ENCODE peak calls at places on chromosomes 16 and 17, in five cellular contexts. P is fibroblast of lung, K is neural progenitor cell, A is keratinocyte, R is GM23248. F is an unnamed sample.

GRCh38 chr16:70778901-70779309 is 22.1 kb downstream of the VAC14 start:
- DNase-seq in P (peak; percentile 95), K (peak; percentile 92), A (peak; percentile 73), R (peak; percentile 90), F (peak; percentile 72)

GRCh38 chr17:29844339-29845048 is 85.5 kb downstream of the SSH2 start:
- DNase-seq in P (peak; percentile 31), K (peak; percentile 27), A (no peak), R (peak; percentile 4), F (no peak)

GRCh38 chr16:81543571-81543970 is 99.0 kb downstream of the CMIP start:
- DNase-seq in P (no peak), K (no peak), A (no peak), R (peak; percentile 33), F (no peak)

GRCh38 chr16:16778322-16778721 is 399.4 kb downstream of the NPIPA7 start:
- DNase-seq in P (no peak), K (no peak), A (no peak), R (no peak), F (no peak)

GRCh38 chr16:879986-880385 is 79.5 kb upstream of the GNG13 start:
- DNase-seq in P (no peak), K (no peak), A (no peak), R (no peak), F (no peak)

GRCh38 chr17:17053446-17054379 is 11.5 kb downstream of the MPRIP start:
- DNase-seq in P (no peak), K (no peak), A (no peak), R (no peak), F (no peak)

GRCh38 chr17:82876602-82877391 is 37.0 kb upstream of the ZNF750 start:
- DNase-seq in P (peak; percentile 83), K (peak; percentile 71), A (peak; percentile 33), R (peak; percentile 93), F (peak; percentile 55)

GRCh38 chr16:22397459-22397858 is 23.0 kb upstream of the CDR2 start:
- DNase-seq in P (peak; percentile 98), K (no peak), A (no peak), R (peak; percentile 93), F (peak; percentile 62)

GRCh38 chr16:12901597-12902436 is at the start of gene SHISA9:
- DNase-seq in P (no peak), K (peak; percentile 85), A (no peak), R (peak; percentile 41), F (no peak)

GRCh38 chr17:83142619-83143018 is 63.2 kb downstream of the METRNL start:
- DNase-seq in P (no peak), K (no peak), A (no peak), R (no peak), F (no peak)

GRCh38 chr17:48998557-48999440 is 1.6 kb downstream of the IGF2BP1 start:
- DNase-seq in P (peak; percentile 59), K (peak; percentile 42), A (no peak), R (peak; percentile 13), F (no peak)

GRCh38 chr16:54374136-54374535 is 87.5 kb upstream of the IRX3 start:
- DNase-seq in P (peak; percentile 38), K (no peak), A (no peak), R (peak; percentile 56), F (no peak)

GRCh38 chr17:78379134-78379497 is 667 bp downstream of the PGS1 start:
- DNase-seq in P (peak; percentile 83), K (no peak), A (no peak), R (peak; percentile 95), F (peak; percentile 81)

GRCh38 chr16:22874394-22874793 is 60.4 kb downstream of the HS3ST2 start:
- DNase-seq in P (no peak), K (no peak), A (no peak), R (no peak), F (no peak)

GRCh38 chr17:4476512-4477070 is 22.1 kb upstream of the SPNS2 start:
- DNase-seq in P (no peak), K (peak; percentile 3), A (no peak), R (no peak), F (no peak)

GRCh38 chr16:87945351-87946042 is 5.7 kb upstream of the BANP start:
- DNase-seq in P (peak; percentile 83), K (peak; percentile 46), A (peak; percentile 25), R (peak; percentile 58), F (peak; percentile 93)

GRCh38 chr16:21092951-21093350 is 57.7 kb downstream of the DNAH3 start:
- DNase-seq in P (no peak), K (no peak), A (no peak), R (no peak), F (no peak)

GRCh38 chr17:20896153-20896649 is 146.6 kb downstream of the USP22 start:
- DNase-seq in P (no peak), K (no peak), A (no peak), R (peak; percentile 7), F (no peak)

GRCh38 chr16:47143329-47143676 is 442 bp downstream of the NETO2 start:
- DNase-seq in P (peak; percentile 62), K (peak; percentile 89), A (no peak), R (peak; percentile 73), F (peak; percentile 74)

GRCh38 chr16:17947165-17947564 is 389.4 kb downstream of the NPIPA8 start:
- DNase-seq in P (no peak), K (no peak), A (no peak), R (no peak), F (no peak)

GRCh38 chr16:82311528-82311927 is 141.5 kb upstream of the MPHOSPH6 start:
- DNase-seq in P (no peak), K (no peak), A (no peak), R (no peak), F (no peak)

GRCh38 chr17:74639704-74640142 is 16.2 kb upstream of the CD300E start:
- DNase-seq in P (no peak), K (no peak), A (no peak), R (no peak), F (no peak)

GRCh38 chr16:77898671-77899211 is 110.4 kb downstream of the VAT1L start:
- DNase-seq in P (peak; percentile 93), K (no peak), A (no peak), R (peak; percentile 89), F (no peak)

GRCh38 chr17:78258323-78259229 is 27.1 kb downstream of the TMEM235 start:
- DNase-seq in P (peak; percentile 23), K (peak; percentile 8), A (no peak), R (peak; percentile 13), F (no peak)

GRCh38 chr16:75648265-75649076 is 898 bp downstream of the TERF2IP start:
- DNase-seq in P (peak; percentile 74), K (peak; percentile 88), A (no peak), R (peak; percentile 92), F (peak; percentile 47)

GRCh38 chr17:65160507-65160906 is 23.3 kb downstream of the RGS9 start:
- DNase-seq in P (no peak), K (no peak), A (no peak), R (no peak), F (no peak)

GRCh38 chr17:38418693-38419507 is 9.4 kb upstream of the ARHGAP23 start:
- DNase-seq in P (no peak), K (peak; percentile 64), A (no peak), R (peak; percentile 42), F (no peak)

GRCh38 chr17:50214986-50215730 is 13.7 kb upstream of the COL1A1 start:
- DNase-seq in P (no peak), K (no peak), A (no peak), R (peak; percentile 56), F (no peak)

GRCh38 chr17:50370052-50370451 is 2.9 kb downstream of the MRPL27 start:
- DNase-seq in P (no peak), K (no peak), A (no peak), R (no peak), F (no peak)

GRCh38 chr17:30256756-30257506 is 21.4 kb upstream of the SLC6A4 start:
- DNase-seq in P (peak; percentile 28), K (no peak), A (no peak), R (peak; percentile 80), F (no peak)

GRCh38 chr16:88298882-88299745 is 83.6 kb upstream of the ZNF469 start:
- DNase-seq in P (no peak), K (no peak), A (peak; percentile 55), R (peak; percentile 89), F (peak; percentile 28)

GRCh38 chr17:9241371-9241712 is 220.0 kb downstream of the NTN1 start:
- DNase-seq in P (peak; percentile 49), K (no peak), A (no peak), R (peak; percentile 31), F (no peak)

GRCh38 chr17:45428954-45429337 is 3.7 kb downstream of the ARHGAP27 start:
- DNase-seq in P (no peak), K (no peak), A (no peak), R (no peak), F (no peak)

GRCh38 chr17:45430738-45431530 is 1.7 kb downstream of the ARHGAP27 start:
- DNase-seq in P (no peak), K (peak; percentile 48), A (no peak), R (peak; percentile 54), F (peak; percentile 87)

GRCh38 chr17:45431531-45432404 is 902 bp downstream of the ARHGAP27 start:
- DNase-seq in P (no peak), K (peak; percentile 93), A (no peak), R (peak; percentile 74), F (peak; percentile 97)

GRCh38 chr17:45429338-45430005 is 3.2 kb downstream of the ARHGAP27 start:
- DNase-seq in P (no peak), K (peak; percentile 69), A (no peak), R (peak; percentile 46), F (no peak)

GRCh38 chr17:45430006-45430737 is 2.5 kb downstream of the ARHGAP27 start:
- DNase-seq in P (no peak), K (no peak), A (no peak), R (peak; percentile 14), F (no peak)
- TF ChIP-seq EZH2 in P (peak; percentile 99), K (peak; percentile 18), A (no peak), R (peak; percentile 77), F (no peak)

DNA sequence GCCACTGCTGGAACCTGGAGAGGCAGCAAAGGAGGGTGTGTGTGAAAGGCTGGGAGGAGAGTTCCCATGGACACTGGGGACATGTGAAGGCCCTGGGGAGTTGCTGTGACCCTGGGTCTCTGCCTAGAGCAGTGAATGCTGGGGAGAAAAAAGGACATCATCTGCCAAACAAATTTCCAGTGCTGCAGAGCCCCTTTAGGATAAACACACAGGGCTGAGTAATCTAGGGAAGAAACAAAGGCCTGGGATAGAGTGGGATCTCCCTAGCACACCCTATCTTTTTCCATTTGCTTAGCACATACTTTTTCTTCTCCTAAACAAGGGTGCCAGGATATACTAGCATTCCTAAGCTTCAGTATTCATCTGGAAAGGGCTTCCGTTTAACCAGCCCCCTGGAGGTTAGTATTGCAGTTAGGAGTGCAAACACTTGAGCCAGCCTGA is 3.3 kb upstream of the HIGD1B start:
- DNase-seq in P (no peak), K (peak; percentile 10), A (no peak), R (no peak), F (no peak)
- H3K9ac ChIP-seq in P (no peak overlapping the region), K (no peak overlapping the region), A (no peak overlapping the region), R (no peak overlapping the region), F (no peak overlapping the region)

GRCh38 chr17:7262192-7263070 is at the start of gene CLDN7:
- DNase-seq in P (no peak), K (peak; percentile 37), A (no peak), R (no peak), F (peak; percentile 85)
- TF ChIP-seq EZH2 in P (no peak), K (peak; percentile 97), A (no peak), R (no peak), F (no peak)

GRCh38 chr16:89837014-89837546 is 8.8 kb downstream of the SPIRE2 start:
- DNase-seq in P (no peak), K (no peak), A (no peak), R (no peak), F (no peak)
- H3K9ac ChIP-seq in P (no peak overlapping the region), K (no peak overlapping the region), A (no peak overlapping the region), R (no peak overlapping the region), F (peak overlapping the region; percentile 34)

GRCh38 chr17:61467416-61468262 is 15.4 kb downstream of the TBX4 start:
- DNase-seq in P (peak; percentile 58), K (peak; percentile 81), A (no peak), R (peak; percentile 43), F (peak; percentile 59)
- TF ChIP-seq EZH2 in P (no peak), K (peak; percentile 66), A (no peak), R (no peak), F (no peak)

GRCh38 chr16:83952940-83953795 is at the start of gene OSGIN1:
- DNase-seq in P (peak; percentile 96), K (peak; percentile 59), A (peak; percentile 23), R (peak; percentile 99), F (peak; percentile 88)
- H3K9ac ChIP-seq in P (peak within 1 kb of the TSS; percentile 81), K (no peak within 1 kb of the TSS), A (peak within 1 kb of the TSS; percentile 85), R (peak within 1 kb of the TSS; percentile 90), F (peak within 1 kb of the TSS; percentile 75)

F was measured in PC-3.